ENCODE peak calls at places on chromosomes 4 and X, in nine cellular contexts. G, X, M, D, Q, F, S, H and L are unnamed samples.

GRCh38 chr4:48329193-48329592 is 12.1 kb upstream of the SLAIN2 start:
- DNase-seq in S (no peak), Q (no peak), D (no peak), G (no peak), X (no peak), F (peak), H (no peak), M (no peak), L (no peak)

GRCh38 chrX:99603076-99603814 is 806.8 kb downstream of the PCDH19 start:
- DNase-seq in S (peak), H (no peak), Q (no peak), G (no peak), D (no peak), X (no peak), F (no peak), M (no peak), L (no peak)

GRCh38 chr4:98688416-98689290 is 30.2 kb upstream of the TSPAN5 start:
- DNase-seq in M (no peak), X (no peak), S (no peak), D (no peak), H (no peak), F (peak), Q (no peak), G (no peak), L (peak)

GRCh38 chrX:19824603-19825002 is 62.8 kb downstream of the SH3KBP1 start:
- DNase-seq in G (no peak), Q (no peak), M (no peak), X (no peak), S (no peak), H (no peak), F (no peak), D (no peak), L (no peak)

GRCh38 chr4:76806757-76807156 is 91.2 kb downstream of the SOWAHB start:
- DNase-seq in M (no peak), H (no peak), G (no peak), F (no peak), D (no peak), X (no peak), Q (no peak), S (no peak), L (no peak)

GRCh38 chr4:145044341-145044740 is 53.7 kb downstream of the ANAPC10 start:
- DNase-seq in S (no peak), M (no peak), F (no peak), G (no peak), X (no peak), H (no peak), D (no peak), Q (no peak), L (no peak)

GRCh38 chr4:89134775-89135319 is 23.5 kb downstream of the TIGD2 start:
- DNase-seq in G (no peak), X (no peak), S (no peak), M (no peak), H (no peak), Q (no peak), D (no peak), F (no peak), L (peak)

GRCh38 chrX:8748855-8749254 is 16.9 kb upstream of the ANOS1 start:
- DNase-seq in G (no peak), H (peak), X (no peak), M (no peak), Q (no peak), F (no peak), S (peak), D (no peak), L (peak)

GRCh38 chr4:74021617-74022016 is 16.9 kb downstream of the CXCL3 start:
- DNase-seq in F (no peak), D (no peak), X (no peak), M (no peak), S (no peak), H (no peak), G (no peak), Q (no peak), L (no peak)

GRCh38 chrX:135977611-135978010 is 3.8 kb upstream of the MMGT1 start:
- DNase-seq in Q (no peak), D (no peak), G (no peak), M (no peak), F (no peak), S (no peak), X (no peak), H (no peak), L (no peak)

GRCh38 chr4:47553329-47554125 is 68.5 kb downstream of the ATP10D start:
- DNase-seq in G (no peak), H (no peak), X (no peak), Q (no peak), D (no peak), F (no peak), S (no peak), M (no peak), L (no peak)

GRCh38 chr4:76969941-76970529 is 20.5 kb downstream of the SEPTIN11 start:
- DNase-seq in Q (no peak), S (peak), H (no peak), F (no peak), M (no peak), G (no peak), X (no peak), D (no peak), L (no peak)

GRCh38 chr4:38800956-38801450 is 3.6 kb downstream of the TLR1 start:
- DNase-seq in F (no peak), S (no peak), G (no peak), Q (no peak), H (no peak), D (no peak), X (no peak), M (no peak), L (no peak)

GRCh38 chrX:151981129-151981528 is 6.7 kb upstream of the GABRE start:
- DNase-seq in G (no peak), F (no peak), S (no peak), X (no peak), D (no peak), M (no peak), H (no peak), Q (no peak), L (no peak)

GRCh38 chr4:131974730-131975129 is 1174.4 kb upstream of the PCDH10 start:
- DNase-seq in Q (no peak), G (no peak), D (no peak), S (no peak), H (no peak), M (no peak), X (no peak), F (no peak), L (no peak)

GRCh38 chr4:177411996-177412395 is 30.2 kb downstream of the AGA start:
- DNase-seq in H (no peak), F (no peak), X (no peak), D (no peak), G (no peak), S (no peak), Q (no peak), M (no peak), L (no peak)

GRCh38 chrX:121853762-121854613 is 806.6 kb downstream of the GLUD2 start:
- DNase-seq in M (no peak), F (no peak), H (no peak), Q (no peak), S (no peak), D (peak), G (no peak), X (no peak), L (no peak)

GRCh38 chrX:97529801-97530200 is 646.1 kb downstream of the RPA4 start:
- DNase-seq in X (no peak), Q (no peak), M (no peak), G (no peak), F (no peak), D (no peak), S (no peak), H (no peak), L (peak)

GRCh38 chr4:25865586-25865985 is 2.8 kb upstream of the SEL1L3 start:
- DNase-seq in M (no peak), X (no peak), S (peak), G (peak), F (no peak), D (no peak), H (no peak), Q (peak), L (no peak)

GRCh38 chr4:141645611-141646340 is 9.4 kb downstream of the IL15 start:
- DNase-seq in F (no peak), Q (no peak), X (no peak), G (no peak), M (no peak), D (no peak), H (no peak), S (no peak), L (no peak)

GRCh38 chrX:25001808-25002657 is 13.7 kb downstream of the ARX start:
- DNase-seq in S (no peak), D (peak), X (no peak), F (no peak), G (no peak), H (no peak), Q (no peak), M (no peak), L (no peak)

GRCh38 chr4:140102406-140102805 is 51.6 kb downstream of the MAML3 start:
- DNase-seq in G (no peak), F (no peak), M (no peak), H (no peak), D (no peak), S (no peak), X (no peak), Q (no peak), L (no peak)

GRCh38 chr4:81607947-81608346 is 136.2 kb upstream of the RASGEF1B start:
- DNase-seq in X (no peak), M (no peak), H (no peak), G (no peak), F (no peak), D (no peak), Q (no peak), S (no peak), L (no peak)

GRCh38 chrX:10177004-10177396 is 20.2 kb downstream of the CLCN4 start:
- DNase-seq in M (no peak), Q (no peak), H (no peak), X (no peak), S (no peak), G (no peak), D (no peak), F (no peak), L (no peak)

GRCh38 chrX:49071877-49072711 is 1.7 kb downstream of the PRAF2 start:
- DNase-seq in X (peak), G (peak), H (no peak), Q (peak), S (peak), D (peak), M (no peak), F (no peak), L (peak)
- TF ChIP-seq POLR2AphosphoS5 in X (no peak), G (peak), H (no peak), Q (no peak), S (no peak), D (no peak), M (no peak), F (no peak), L (peak)

DNA sequence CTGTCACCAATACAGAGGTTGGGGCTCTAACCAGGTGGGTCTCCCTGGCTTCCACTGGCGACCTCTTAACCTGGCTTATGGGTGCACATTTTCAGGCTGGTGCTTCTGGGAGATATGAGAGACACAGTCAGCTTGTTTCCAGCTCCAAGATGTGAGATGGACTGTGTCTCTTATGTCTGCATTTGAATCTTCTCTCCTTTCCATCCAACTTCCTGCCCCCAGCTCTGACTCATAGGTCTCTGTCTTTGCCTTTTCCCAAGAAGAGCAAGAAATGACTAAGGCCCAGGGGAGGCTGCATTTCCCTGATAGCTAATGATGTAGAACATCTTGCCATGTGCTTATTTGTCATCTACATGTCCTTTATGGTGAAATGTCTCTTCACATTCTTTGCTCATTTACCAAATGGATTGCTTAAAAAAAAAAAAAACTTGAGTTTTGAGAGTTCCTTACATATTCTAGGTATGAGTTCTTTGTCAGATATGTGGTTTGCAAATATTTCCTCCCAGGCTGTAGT is 3.2 kb upstream of the UXT start:
- DNase-seq in D (no peak), F (no peak), S (no peak), X (no peak), M (no peak), G (no peak), Q (no peak), H (no peak), L (no peak)
- TF ChIP-seq POLR2AphosphoS5 in D (no peak), F (no peak), S (no peak), X (no peak), M (no peak), G (no peak), Q (no peak), H (no peak), L (no peak)

DNA sequence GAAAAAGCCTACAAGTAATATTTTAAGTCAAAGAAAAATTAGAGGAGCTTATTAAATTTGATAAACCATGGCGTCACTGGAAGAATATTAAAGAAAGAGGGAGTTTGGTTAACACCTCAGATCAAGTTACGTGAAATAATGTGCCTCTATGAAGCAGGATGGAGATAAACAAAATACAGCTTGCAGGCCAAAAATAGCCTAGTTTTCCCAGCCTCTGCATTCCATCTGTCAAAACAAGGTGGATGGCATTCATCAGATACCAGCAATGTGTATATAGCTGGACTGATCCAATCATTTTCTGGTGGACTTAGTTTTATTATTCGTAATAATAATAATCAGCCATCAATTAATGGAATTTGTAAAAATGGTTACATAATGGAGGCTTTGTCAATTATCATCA is 230.7 kb downstream of the NR3C2 start:
- DNase-seq in Q (no peak), F (no peak), H (no peak), G (no peak), D (no peak), X (no peak), S (no peak), M (no peak), L (no peak)
- TF ChIP-seq POLR2AphosphoS5 in Q (no peak), F (no peak), H (no peak), G (no peak), D (no peak), X (no peak), S (no peak), M (no peak), L (no peak)

GRCh38 chrX:94400488-94400887 is 726.5 kb downstream of the FAM133A start:
- DNase-seq in M (no peak), H (no peak), D (no peak), G (peak), Q (no peak), S (peak), X (peak), F (peak), L (no peak)
- TF ChIP-seq POLR2AphosphoS5 in M (no peak), H (no peak), D (no peak), G (no peak), Q (no peak), S (no peak), X (no peak), F (no peak), L (no peak)

GRCh38 chrX:119605398-119605738 is 856 bp downstream of the NKRF start:
- DNase-seq in X (no peak), D (no peak), G (no peak), M (no peak), Q (no peak), H (no peak), F (peak), S (peak), L (peak)
- TF ChIP-seq POLR2AphosphoS5 in X (no peak), D (no peak), G (no peak), M (no peak), Q (no peak), H (no peak), F (no peak), S (peak), L (no peak)

GRCh38 chr4:155430895-155431467 is 54.2 kb upstream of the MAP9 start:
- DNase-seq in M (no peak), F (no peak), Q (no peak), H (no peak), S (no peak), G (no peak), X (no peak), D (no peak), L (no peak)

GRCh38 chr4:155428128-155428527 is 51.4 kb upstream of the MAP9 start:
- DNase-seq in H (no peak), M (no peak), Q (no peak), S (no peak), D (no peak), G (no peak), X (no peak), F (no peak), L (peak)

GRCh38 chr4:155423671-155424070 is 46.9 kb upstream of the MAP9 start:
- DNase-seq in X (no peak), H (no peak), S (no peak), Q (no peak), F (no peak), G (no peak), D (no peak), M (no peak), L (no peak)

GRCh38 chr4:155426953-155427352 is 50.2 kb upstream of the MAP9 start:
- DNase-seq in Q (no peak), F (no peak), S (peak), H (no peak), G (no peak), X (no peak), D (no peak), M (no peak), L (no peak)
- TF ChIP-seq POLR2AphosphoS5 in Q (no peak), F (no peak), S (peak), H (no peak), G (no peak), X (no peak), D (no peak), M (no peak), L (no peak)

GRCh38 chr4:36281384-36282106 is at the start of gene DTHD1:
- DNase-seq in Q (no peak), G (no peak), H (no peak), F (no peak), D (no peak), X (no peak), M (no peak), S (no peak), L (no peak)

GRCh38 chr4:36277533-36277932 is 3.9 kb upstream of the DTHD1 start:
- DNase-seq in Q (no peak), H (no peak), X (no peak), D (no peak), G (no peak), M (no peak), S (no peak), F (no peak), L (no peak)

GRCh38 chr4:36280555-36280954 is 861 bp upstream of the DTHD1 start:
- DNase-seq in F (no peak), M (no peak), D (no peak), H (no peak), G (no peak), X (no peak), Q (no peak), S (peak), L (no peak)

GRCh38 chr4:36274158-36274557 is 7.3 kb upstream of the DTHD1 start:
- DNase-seq in S (no peak), Q (no peak), G (no peak), D (no peak), M (no peak), H (no peak), X (no peak), F (no peak), L (no peak)

DNA sequence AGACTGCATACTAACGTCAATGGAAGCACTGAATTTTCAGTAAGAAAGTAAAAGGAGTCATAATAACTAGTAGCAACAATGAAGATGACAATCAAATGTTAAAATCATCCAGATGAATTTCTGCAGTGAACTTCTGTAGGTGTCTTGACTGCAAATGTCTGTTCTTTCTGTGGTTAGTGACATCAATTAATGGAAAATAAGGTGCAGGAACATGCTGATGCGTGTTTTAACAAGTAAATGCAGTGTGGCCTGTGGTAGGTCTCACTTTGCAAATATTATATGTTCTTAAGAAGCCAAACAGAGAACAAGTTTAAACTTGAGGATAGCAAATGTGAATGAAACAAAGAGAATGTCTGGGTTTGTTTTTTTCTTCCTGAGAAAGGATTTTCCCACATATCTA is 2.6 kb upstream of the DTHD1 start:
- DNase-seq in D (no peak), H (no peak), X (no peak), S (no peak), F (no peak), Q (no peak), G (no peak), M (no peak), L (no peak)
- TF ChIP-seq POLR2AphosphoS5 in D (no peak), H (no peak), X (no peak), S (no peak), F (no peak), Q (no peak), G (no peak), M (no peak), L (no peak)

GRCh38 chr4:183842134-183842838 is 62.8 kb upstream of the STOX2 start:
- DNase-seq in G (no peak), F (no peak), X (no peak), M (no peak), D (no peak), Q (no peak), H (no peak), S (no peak), L (no peak)

GRCh38 chr4:183840311-183840710 is 64.8 kb upstream of the STOX2 start:
- DNase-seq in X (peak), M (no peak), H (peak), D (no peak), G (peak), Q (peak), S (peak), F (peak), L (peak)

GRCh38 chr4:183838987-183839712 is 66.0 kb upstream of the STOX2 start:
- DNase-seq in M (no peak), Q (no peak), G (no peak), X (no peak), S (peak), D (peak), H (no peak), F (no peak), L (peak)

GRCh38 chr4:183837222-183837621 is 67.9 kb upstream of the STOX2 start:
- DNase-seq in D (no peak), S (no peak), G (no peak), H (no peak), M (no peak), F (no peak), X (no peak), Q (no peak), L (no peak)

GRCh38 chr4:183841001-183841400 is 64.1 kb upstream of the STOX2 start:
- DNase-seq in D (no peak), Q (no peak), F (no peak), M (no peak), H (no peak), G (no peak), S (no peak), X (no peak), L (no peak)
- TF ChIP-seq POLR2AphosphoS5 in D (no peak), Q (no peak), F (no peak), M (no peak), H (no peak), G (no peak), S (no peak), X (no peak), L (no peak)

GRCh38 chr4:2272828-2273120 is 10.9 kb upstream of the MXD4 start:
- DNase-seq in X (no peak), S (no peak), Q (no peak), H (no peak), F (no peak), M (no peak), G (no peak), D (peak), L (no peak)

GRCh38 chr4:2274320-2275043 is 12.6 kb upstream of the MXD4 start:
- DNase-seq in Q (no peak), G (no peak), X (no peak), F (no peak), S (no peak), M (no peak), D (peak), H (no peak), L (no peak)

GRCh38 chr4:2273221-2273620 is 11.3 kb upstream of the MXD4 start:
- DNase-seq in H (no peak), F (no peak), X (no peak), D (no peak), G (no peak), Q (no peak), S (no peak), M (no peak), L (no peak)

GRCh38 chr4:2272026-2272827 is 10.3 kb upstream of the MXD4 start:
- DNase-seq in Q (no peak), D (peak), H (no peak), X (no peak), F (no peak), M (no peak), S (no peak), G (no peak), L (no peak)

GRCh38 chr4:2273657-2274319 is 11.9 kb upstream of the MXD4 start:
- DNase-seq in S (no peak), M (no peak), D (peak), Q (no peak), H (no peak), F (no peak), X (no peak), G (no peak), L (no peak)
- TF ChIP-seq POLR2AphosphoS5 in S (no peak), M (no peak), D (no peak), Q (no peak), H (no peak), F (no peak), X (no peak), G (no peak), L (no peak)